ENCODE peak calls at places on chromosomes 16 and 17, in six cellular contexts. H, G, U, Z, J and C are unnamed samples.

GRCh38 chr17:27547301-27547683 is 83.7 kb upstream of the LGALS9 start:
- DNase-seq in H (no peak), G (no peak), U (no peak), Z (no peak), J (no peak), C (no peak)

GRCh38 chr16:23514381-23515152 is 4.3 kb upstream of the GGA2 start:
- DNase-seq in H (no peak), G (no peak), U (no peak), Z (no peak), J (no peak), C (no peak)

GRCh38 chr16:27238591-27238990 is 30.0 kb downstream of the NSMCE1 start:
- DNase-seq in H (no peak), G (no peak), U (no peak), Z (peak; percentile 37), J (no peak), C (no peak)

GRCh38 chr17:59010026-59010425 is 96.7 kb downstream of the TRIM37 start:
- DNase-seq in H (no peak), G (no peak), U (no peak), Z (no peak), J (no peak), C (no peak)

GRCh38 chr17:63827801-63828221 is 348 bp upstream of the FTSJ3 start:
- DNase-seq in H (no peak), G (no peak), U (no peak), Z (no peak), J (no peak), C (no peak)

GRCh38 chr16:48276102-48276501 is 28.8 kb upstream of the ABCC11 start:
- DNase-seq in H (no peak), G (no peak), U (no peak), Z (no peak), J (no peak), C (no peak)

GRCh38 chr17:66043419-66043818 is 148.5 kb downstream of the CEP112 start:
- DNase-seq in H (no peak), G (no peak), U (peak; percentile 2), Z (no peak), J (no peak), C (no peak)

GRCh38 chr17:74288785-74289184 is 14.8 kb downstream of the DNAI2 start:
- DNase-seq in H (no peak), G (no peak), U (no peak), Z (no peak), J (no peak), C (no peak)

GRCh38 chr16:8943001-8943763 is 20.5 kb downstream of the USP7 start:
- DNase-seq in H (no peak), G (no peak), U (no peak), Z (no peak), J (no peak), C (no peak)

GRCh38 chr17:71057448-71057847 is 888.1 kb downstream of the KCNJ2 start:
- DNase-seq in H (no peak), G (no peak), U (peak; percentile 79), Z (no peak), J (no peak), C (no peak)

GRCh38 chr16:9596788-9597187 is 505.3 kb downstream of the HAPSTR1 start:
- DNase-seq in H (no peak), G (no peak), U (no peak), Z (no peak), J (no peak), C (no peak)

GRCh38 chr16:85856585-85856984 is 42.4 kb upstream of the IRF8 start:
- DNase-seq in H (peak; percentile 13), G (no peak), U (no peak), Z (no peak), J (no peak), C (no peak)

GRCh38 chr17:80584171-80584905 is 39.7 kb downstream of the RPTOR start:
- DNase-seq in H (no peak), G (no peak), U (no peak), Z (no peak), J (no peak), C (no peak)

GRCh38 chr16:57112403-57113041 is 20.1 kb downstream of the CPNE2 start:
- DNase-seq in H (no peak), G (no peak), U (no peak), Z (no peak), J (no peak), C (no peak)

GRCh38 chr17:17353625-17354484 is 50.7 kb downstream of the NT5M start:
- DNase-seq in H (no peak), G (no peak), U (no peak), Z (peak; percentile 55), J (peak; percentile 2), C (no peak)

GRCh38 chr16:19003935-19004334 is 20.2 kb downstream of the TMC7 start:
- DNase-seq in H (no peak), G (no peak), U (no peak), Z (no peak), J (no peak), C (no peak)

GRCh38 chr16:86854895-86855294 is 276.5 kb downstream of the FOXL1 start:
- DNase-seq in H (no peak), G (no peak), U (peak; percentile 32), Z (no peak), J (no peak), C (no peak)

GRCh38 chr17:17497065-17497844 is 1.1 kb upstream of the RASD1 start:
- DNase-seq in H (no peak), G (no peak), U (no peak), Z (no peak), J (no peak), C (no peak)

GRCh38 chr17:64607862-64608565 is 54.1 kb downstream of the SMURF2 start:
- DNase-seq in H (no peak), G (no peak), U (no peak), Z (no peak), J (no peak), C (no peak)

GRCh38 chr16:1445518-1446197 is 1.3 kb upstream of the CCDC154 start:
- DNase-seq in H (no peak), G (no peak), U (no peak), Z (no peak), J (no peak), C (no peak)

GRCh38 chr17:79779088-79779529 is 1.2 kb downstream of the CBX2 start:
- DNase-seq in H (no peak), G (no peak), U (no peak), Z (no peak), J (no peak), C (no peak)

GRCh38 chr17:79101111-79101673 is 26.6 kb downstream of the ENGASE start:
- DNase-seq in H (no peak), G (no peak), U (no peak), Z (no peak), J (no peak), C (no peak)

GRCh38 chr16:75252946-75253911 is 1.8 kb upstream of the BCAR1 start:
- DNase-seq in H (no peak), G (peak; percentile 21), U (peak; percentile 52), Z (no peak), J (no peak), C (no peak)

GRCh38 chr17:47692895-47693666 is 880 bp upstream of the TBKBP1 start:
- DNase-seq in H (peak; percentile 29), G (no peak), U (no peak), Z (no peak), J (no peak), C (no peak)
- H3K27ac ChIP-seq in H (no peak overlapping the region), G (peak overlapping the region; percentile 94), U (no peak overlapping the region), Z (peak overlapping the region; percentile 88), J (no peak overlapping the region), C (no peak overlapping the region)

GRCh38 chr17:35191001-35191695 is 3.0 kb downstream of the SLC35G3 start:
- DNase-seq in H (no peak), G (no peak), U (no peak), Z (no peak), J (no peak), C (no peak)
- H3K27ac ChIP-seq in H (no peak overlapping the region), G (no peak overlapping the region), U (no peak overlapping the region), Z (no peak overlapping the region), J (no peak overlapping the region), C (no peak overlapping the region)

DNA sequence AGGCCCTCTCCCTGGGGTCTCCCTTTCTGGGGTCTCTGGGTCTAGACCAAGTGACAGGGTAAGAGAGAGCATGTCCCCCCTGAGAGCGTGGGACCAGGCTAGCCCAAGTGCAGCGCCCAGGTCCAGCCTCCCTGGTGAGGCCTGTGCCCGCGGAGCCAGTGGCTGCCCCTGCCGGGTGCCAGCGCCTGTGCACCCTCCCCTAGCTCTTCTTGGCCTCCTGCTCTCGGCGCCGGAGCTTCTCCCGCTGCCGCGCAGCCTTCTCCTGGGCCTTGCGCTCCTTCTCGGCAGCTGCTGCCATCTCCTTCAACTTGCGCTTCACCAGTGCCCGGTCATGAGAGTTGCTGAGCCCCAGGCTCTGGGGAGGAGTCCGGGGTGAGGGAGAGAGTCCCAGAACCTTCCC is 17.3 kb downstream of the SAMD14 start:
- DNase-seq in H (no peak), G (peak; percentile 50), U (no peak), Z (no peak), J (no peak), C (no peak)
- H3K27ac ChIP-seq in H (no peak overlapping the region), G (peak overlapping the region; percentile 91), U (no peak overlapping the region), Z (no peak overlapping the region), J (no peak overlapping the region), C (peak overlapping the region; percentile 93)

DNA sequence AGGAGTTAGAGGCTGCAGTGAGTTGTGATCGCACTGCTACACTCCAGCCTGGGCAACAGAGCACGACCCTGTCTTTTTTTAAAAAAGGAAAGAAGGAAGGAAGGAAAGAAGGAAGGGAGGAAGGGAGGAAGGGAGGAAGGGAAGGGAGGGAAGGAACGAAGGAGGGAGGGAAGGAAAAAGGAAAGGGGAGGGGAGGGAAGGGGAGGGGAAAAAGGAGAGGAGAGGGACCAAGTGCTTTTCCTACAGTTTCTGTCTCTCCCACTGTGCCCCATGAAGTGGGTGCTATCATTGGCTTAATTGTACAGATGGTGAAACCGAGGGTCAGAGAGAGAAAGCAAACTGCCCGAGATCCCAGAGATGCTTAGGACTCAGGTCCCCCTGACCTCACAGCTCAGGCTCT is 57.6 kb downstream of the SOCS1 start:
- DNase-seq in H (no peak), G (no peak), U (no peak), Z (no peak), J (no peak), C (no peak)
- H3K27ac ChIP-seq in H (no peak overlapping the region), G (no peak overlapping the region), U (no peak overlapping the region), Z (no peak overlapping the region), J (no peak overlapping the region), C (no peak overlapping the region)